ENCODE peak calls at places on chromosome 18, in ten cellular contexts. One of them, this sample, is unnamed.

GRCh38 chr18:25843791-25844190 is 246.6 kb downstream of the SS18 start:
- DNase-seq in left lung: no peak
- DNase-seq in dorsolateral prefrontal cortex: no peak
- DNase-seq in fibroblast of lung: no peak
- DNase-seq in upper lobe of right lung: no peak
- DNase-seq in psoas muscle: no peak
- DNase-seq in fibroblast of mammary gland: no peak
- DNase-seq in AG04450: no peak
- DNase-seq in brain microvascular endothelial cell: no peak
- DNase-seq in esophagus squamous epithelium: no peak
- DNase-seq in this sample: no peak

GRCh38 chr18:32717151-32717550 is 55.7 kb downstream of the KLHL14 start:
- DNase-seq in left lung: no peak
- DNase-seq in dorsolateral prefrontal cortex: no peak
- DNase-seq in fibroblast of lung: peak; percentile 40
- DNase-seq in upper lobe of right lung: no peak
- DNase-seq in psoas muscle: no peak
- DNase-seq in fibroblast of mammary gland: peak; percentile 57
- DNase-seq in AG04450: no peak
- DNase-seq in brain microvascular endothelial cell: no peak
- DNase-seq in esophagus squamous epithelium: no peak
- DNase-seq in this sample: no peak

GRCh38 chr18:76565238-76566173 is 70.5 kb upstream of the ZNF516 start:
- DNase-seq in left lung: peak; percentile 79
- DNase-seq in dorsolateral prefrontal cortex: peak; percentile 7
- DNase-seq in fibroblast of lung: peak; percentile 95
- DNase-seq in upper lobe of right lung: peak; percentile 79
- DNase-seq in psoas muscle: peak; percentile 70
- DNase-seq in fibroblast of mammary gland: peak; percentile 97
- DNase-seq in AG04450: peak; percentile 87
- DNase-seq in brain microvascular endothelial cell: peak; percentile 90
- DNase-seq in esophagus squamous epithelium: no peak
- DNase-seq in this sample: peak; percentile 91

GRCh38 chr18:80200171-80200931 is 47.0 kb downstream of the PARD6G start:
- DNase-seq in left lung: no peak
- DNase-seq in dorsolateral prefrontal cortex: peak; percentile 10
- DNase-seq in fibroblast of lung: no peak
- DNase-seq in upper lobe of right lung: peak; percentile 48
- DNase-seq in psoas muscle: no peak
- DNase-seq in fibroblast of mammary gland: no peak
- DNase-seq in AG04450: no peak
- DNase-seq in brain microvascular endothelial cell: no peak
- DNase-seq in esophagus squamous epithelium: no peak
- DNase-seq in this sample: no peak

GRCh38 chr18:50073319-50073718 is 121.6 kb downstream of the MYO5B start:
- DNase-seq in left lung: no peak
- DNase-seq in dorsolateral prefrontal cortex: no peak
- DNase-seq in fibroblast of lung: no peak
- DNase-seq in upper lobe of right lung: no peak
- DNase-seq in psoas muscle: no peak
- DNase-seq in fibroblast of mammary gland: no peak
- DNase-seq in AG04450: no peak
- DNase-seq in brain microvascular endothelial cell: no peak
- DNase-seq in esophagus squamous epithelium: no peak
- DNase-seq in this sample: no peak

GRCh38 chr18:48293954-48294893 is 115.0 kb downstream of the ZBTB7C start:
- DNase-seq in left lung: no peak
- DNase-seq in dorsolateral prefrontal cortex: peak; percentile 16
- DNase-seq in fibroblast of lung: peak; percentile 8
- DNase-seq in upper lobe of right lung: peak; percentile 47
- DNase-seq in psoas muscle: peak; percentile 68
- DNase-seq in fibroblast of mammary gland: no peak
- DNase-seq in AG04450: no peak
- DNase-seq in brain microvascular endothelial cell: no peak
- DNase-seq in esophagus squamous epithelium: no peak
- DNase-seq in this sample: no peak

GRCh38 chr18:58668897-58669296 is 2.4 kb upstream of the MALT1 start:
- DNase-seq in left lung: no peak
- DNase-seq in dorsolateral prefrontal cortex: no peak
- DNase-seq in fibroblast of lung: peak; percentile 83
- DNase-seq in upper lobe of right lung: no peak
- DNase-seq in psoas muscle: no peak
- DNase-seq in fibroblast of mammary gland: peak; percentile 73
- DNase-seq in AG04450: no peak
- DNase-seq in brain microvascular endothelial cell: peak; percentile 11
- DNase-seq in esophagus squamous epithelium: no peak
- DNase-seq in this sample: no peak

GRCh38 chr18:49669403-49669802 is 107.5 kb downstream of the LIPG start:
- DNase-seq in left lung: no peak
- DNase-seq in dorsolateral prefrontal cortex: no peak
- DNase-seq in fibroblast of lung: peak; percentile 49
- DNase-seq in upper lobe of right lung: no peak
- DNase-seq in psoas muscle: no peak
- DNase-seq in fibroblast of mammary gland: no peak
- DNase-seq in AG04450: no peak
- DNase-seq in brain microvascular endothelial cell: no peak
- DNase-seq in esophagus squamous epithelium: no peak
- DNase-seq in this sample: no peak

GRCh38 chr18:51490417-51490816 is 292.9 kb upstream of the MEX3C start:
- DNase-seq in left lung: no peak
- DNase-seq in dorsolateral prefrontal cortex: no peak
- DNase-seq in fibroblast of lung: no peak
- DNase-seq in upper lobe of right lung: no peak
- DNase-seq in psoas muscle: no peak
- DNase-seq in fibroblast of mammary gland: no peak
- DNase-seq in AG04450: no peak
- DNase-seq in brain microvascular endothelial cell: no peak
- DNase-seq in esophagus squamous epithelium: no peak
- DNase-seq in this sample: no peak

DNA sequence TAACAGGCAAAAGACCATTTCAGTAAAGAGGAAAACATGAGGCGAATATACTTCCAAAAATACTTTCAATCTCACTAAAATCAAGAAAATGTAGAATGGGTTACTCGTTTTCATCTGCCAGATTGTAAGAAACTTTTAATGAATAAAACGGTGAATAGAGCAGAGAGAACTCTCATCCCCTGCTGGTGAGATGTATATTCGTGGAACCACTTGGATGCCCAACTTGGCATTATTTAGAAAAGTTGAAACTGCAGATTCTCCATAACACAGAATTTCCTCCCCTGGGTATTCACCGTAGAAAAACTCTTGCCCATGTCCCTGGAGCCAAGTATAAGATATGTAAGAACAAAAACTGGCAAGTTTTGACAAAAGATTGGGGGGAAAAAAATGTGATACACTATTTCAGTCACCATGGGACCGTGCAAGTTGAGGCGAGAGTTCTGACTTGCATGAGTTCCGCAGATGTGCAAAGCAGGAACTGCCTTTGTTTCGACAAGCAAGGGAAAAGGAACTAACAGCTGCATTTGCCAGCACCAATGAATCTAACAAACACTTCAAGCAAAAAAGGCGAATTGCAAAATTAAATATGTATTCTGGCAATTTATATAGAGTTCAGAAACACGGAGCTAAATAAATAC is 14.8 kb downstream of the TIMM21 start:
- DNase-seq in left lung: no peak
- DNase-seq in dorsolateral prefrontal cortex: no peak
- DNase-seq in fibroblast of lung: no peak
- DNase-seq in upper lobe of right lung: no peak
- DNase-seq in psoas muscle: no peak
- DNase-seq in fibroblast of mammary gland: no peak
- DNase-seq in AG04450: no peak
- DNase-seq in brain microvascular endothelial cell: no peak
- DNase-seq in esophagus squamous epithelium: no peak
- DNase-seq in this sample: no peak
- TF ChIP-seq CTCF in left lung: no peak
- TF ChIP-seq CTCF in dorsolateral prefrontal cortex: no peak
- TF ChIP-seq CTCF in fibroblast of lung: no peak
- TF ChIP-seq CTCF in upper lobe of right lung: no peak
- TF ChIP-seq CTCF in psoas muscle: no peak
- TF ChIP-seq CTCF in fibroblast of mammary gland: peak; percentile 3
- TF ChIP-seq CTCF in AG04450: peak; percentile 6
- TF ChIP-seq CTCF in brain microvascular endothelial cell: no peak
- TF ChIP-seq CTCF in esophagus squamous epithelium: peak; percentile 40
- TF ChIP-seq CTCF in this sample: no peak

DNA sequence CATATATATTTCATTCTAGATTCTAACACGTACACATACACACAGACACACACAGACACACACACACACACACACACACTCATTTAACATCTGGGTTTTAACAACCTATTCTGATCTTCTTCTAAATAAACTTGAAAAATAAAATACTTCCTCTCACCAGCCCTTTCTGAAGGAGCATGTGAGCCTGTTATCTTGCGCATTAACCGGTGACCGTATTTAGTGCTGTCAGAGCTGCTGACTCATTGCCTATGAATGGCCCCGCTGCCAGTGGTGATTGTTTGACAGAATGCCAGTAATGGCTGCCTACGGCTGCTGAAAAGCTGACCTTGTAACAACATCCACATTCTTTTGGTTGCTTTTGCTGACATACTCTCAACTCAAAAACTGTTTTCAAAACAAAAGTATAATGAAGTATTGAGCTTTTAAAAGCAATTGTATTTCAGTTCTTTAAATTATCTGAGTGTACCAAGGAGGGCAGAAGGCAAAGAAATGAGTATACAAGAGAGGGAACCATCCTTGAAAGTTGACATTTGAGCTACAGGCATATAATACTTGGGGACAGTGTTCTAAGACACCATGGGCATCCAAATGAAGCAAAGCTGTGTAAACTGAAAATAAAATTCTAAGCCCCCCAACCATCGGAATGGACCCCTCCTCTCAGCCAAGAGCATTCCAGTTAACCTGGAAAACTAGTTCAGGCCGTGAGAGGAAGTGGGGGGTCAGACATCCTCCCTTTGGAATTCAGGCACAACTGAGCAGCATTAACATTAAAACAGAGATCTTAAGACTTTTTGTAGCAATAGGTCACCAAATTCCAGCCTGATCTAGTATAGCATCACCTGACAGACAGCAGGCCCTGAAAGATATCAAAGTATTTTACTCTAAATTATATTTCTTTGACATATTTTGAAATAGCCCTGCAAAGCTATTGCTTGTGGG is 50.2 kb upstream of the DTNA start:
- DNase-seq in left lung: peak; percentile 86
- DNase-seq in dorsolateral prefrontal cortex: peak; percentile 13
- DNase-seq in fibroblast of lung: peak; percentile 97
- DNase-seq in upper lobe of right lung: peak; percentile 74
- DNase-seq in psoas muscle: peak; percentile 73
- DNase-seq in fibroblast of mammary gland: peak; percentile 96
- DNase-seq in AG04450: peak; percentile 93
- DNase-seq in brain microvascular endothelial cell: peak; percentile 98
- DNase-seq in esophagus squamous epithelium: no peak
- DNase-seq in this sample: peak; percentile 83
- H3K4me3 ChIP-seq in left lung: no peak overlapping the region
- H3K4me3 ChIP-seq in dorsolateral prefrontal cortex: peak overlapping the region; percentile 27
- H3K4me3 ChIP-seq in fibroblast of lung: no peak overlapping the region
- H3K4me3 ChIP-seq in upper lobe of right lung: no peak overlapping the region
- H3K4me3 ChIP-seq in psoas muscle: peak overlapping the region; percentile 45
- H3K4me3 ChIP-seq in fibroblast of mammary gland: no peak overlapping the region
- H3K4me3 ChIP-seq in AG04450: no peak overlapping the region
- H3K4me3 ChIP-seq in brain microvascular endothelial cell: no peak overlapping the region
- H3K4me3 ChIP-seq in esophagus squamous epithelium: no peak overlapping the region
- H3K4me3 ChIP-seq in this sample: no peak overlapping the region

DNA sequence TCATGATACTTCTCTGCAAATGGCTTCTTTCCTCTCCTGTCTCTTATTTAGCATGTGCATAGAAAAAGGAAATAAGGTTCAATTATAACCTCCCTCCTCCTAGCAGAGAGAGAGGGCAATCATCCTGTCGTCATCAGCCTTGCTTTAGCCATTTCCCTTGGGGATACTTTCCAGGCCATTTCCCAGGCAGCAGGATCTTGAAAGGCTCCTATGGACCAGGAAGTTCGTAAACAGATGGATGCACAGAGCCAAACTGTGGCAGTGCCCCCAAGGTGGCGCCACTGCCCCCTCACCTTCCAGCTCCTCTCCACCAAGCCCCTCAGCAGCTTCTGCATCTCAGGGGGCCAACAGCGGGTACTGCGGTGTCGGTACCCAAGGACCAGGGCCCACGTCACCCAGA is 157.4 kb downstream of the DTNA start:
- DNase-seq in left lung: no peak
- DNase-seq in dorsolateral prefrontal cortex: no peak
- DNase-seq in fibroblast of lung: no peak
- DNase-seq in upper lobe of right lung: no peak
- DNase-seq in psoas muscle: no peak
- DNase-seq in fibroblast of mammary gland: peak; percentile 49
- DNase-seq in AG04450: no peak
- DNase-seq in brain microvascular endothelial cell: peak; percentile 3
- DNase-seq in esophagus squamous epithelium: no peak
- DNase-seq in this sample: no peak
- TF ChIP-seq CTCF in left lung: no peak
- TF ChIP-seq CTCF in dorsolateral prefrontal cortex: no peak
- TF ChIP-seq CTCF in fibroblast of lung: peak; percentile 19
- TF ChIP-seq CTCF in upper lobe of right lung: no peak
- TF ChIP-seq CTCF in psoas muscle: peak; percentile 19
- TF ChIP-seq CTCF in fibroblast of mammary gland: peak; percentile 30
- TF ChIP-seq CTCF in AG04450: peak; percentile 29
- TF ChIP-seq CTCF in brain microvascular endothelial cell: peak; percentile 54
- TF ChIP-seq CTCF in esophagus squamous epithelium: no peak
- TF ChIP-seq CTCF in this sample: no peak

DNA sequence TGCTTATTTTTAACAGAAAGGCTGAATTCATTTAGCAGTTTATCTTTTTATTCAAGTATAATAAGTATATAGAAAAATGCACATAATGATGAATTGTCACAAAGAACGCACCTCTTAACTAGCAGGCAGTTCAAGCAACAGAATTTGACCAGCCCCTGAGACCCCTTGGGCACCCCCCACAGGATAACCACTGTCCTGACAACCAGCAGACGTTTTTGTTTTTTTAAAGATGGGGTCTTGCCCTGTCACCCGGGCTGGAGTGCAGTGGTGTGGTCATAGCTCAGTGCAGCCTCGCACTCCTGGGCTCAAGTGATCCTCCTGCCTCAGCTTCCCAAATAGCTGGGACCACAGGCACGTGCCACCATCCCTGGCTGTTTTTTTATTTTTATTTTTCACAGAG is 14.0 kb downstream of the PRELID3A start:
- DNase-seq in left lung: no peak
- DNase-seq in dorsolateral prefrontal cortex: no peak
- DNase-seq in fibroblast of lung: no peak
- DNase-seq in upper lobe of right lung: no peak
- DNase-seq in psoas muscle: no peak
- DNase-seq in fibroblast of mammary gland: no peak
- DNase-seq in AG04450: no peak
- DNase-seq in brain microvascular endothelial cell: no peak
- DNase-seq in esophagus squamous epithelium: no peak
- DNase-seq in this sample: no peak
- H3K4me3 ChIP-seq in left lung: no peak overlapping the region
- H3K4me3 ChIP-seq in dorsolateral prefrontal cortex: no peak overlapping the region
- H3K4me3 ChIP-seq in fibroblast of lung: no peak overlapping the region
- H3K4me3 ChIP-seq in upper lobe of right lung: no peak overlapping the region
- H3K4me3 ChIP-seq in psoas muscle: no peak overlapping the region
- H3K4me3 ChIP-seq in fibroblast of mammary gland: no peak overlapping the region
- H3K4me3 ChIP-seq in AG04450: no peak overlapping the region
- H3K4me3 ChIP-seq in brain microvascular endothelial cell: no peak overlapping the region
- H3K4me3 ChIP-seq in esophagus squamous epithelium: no peak overlapping the region
- H3K4me3 ChIP-seq in this sample: no peak overlapping the region